ENCODE peak calls at places on chromosomes 3 and 15, in five cellular contexts. One of them, this sample, is unnamed.

GRCh38 chr3:188180114-188180513 is 26.2 kb downstream of the LPP start:
- DNase-seq in IMR-90: no peak
- DNase-seq in SK-N-SH: no peak
- DNase-seq in K562: no peak
- DNase-seq in GM12878: no peak
- DNase-seq in this sample: no peak

GRCh38 chr3:196502775-196503181 is 790 bp downstream of the RNF168 start:
- DNase-seq in IMR-90: peak; percentile 92
- DNase-seq in SK-N-SH: peak; percentile 62
- DNase-seq in K562: peak; percentile 62
- DNase-seq in GM12878: no peak
- DNase-seq in this sample: peak; percentile 39

GRCh38 chr15:25860885-25861866 is 2.0 kb downstream of the ATP10A start:
- DNase-seq in IMR-90: no peak
- DNase-seq in SK-N-SH: no peak
- DNase-seq in K562: no peak
- DNase-seq in GM12878: no peak
- DNase-seq in this sample: no peak

GRCh38 chr3:62376906-62377865 is 3.8 kb upstream of the FEZF2 start:
- DNase-seq in IMR-90: no peak
- DNase-seq in SK-N-SH: peak; percentile 28
- DNase-seq in K562: no peak
- DNase-seq in GM12878: no peak
- DNase-seq in this sample: no peak

GRCh38 chr15:89385596-89386242 is 51.1 kb upstream of the POLG start:
- DNase-seq in IMR-90: no peak
- DNase-seq in SK-N-SH: no peak
- DNase-seq in K562: no peak
- DNase-seq in GM12878: no peak
- DNase-seq in this sample: no peak

GRCh38 chr3:123535580-123535979 is 49.3 kb downstream of the HACD2 start:
- DNase-seq in IMR-90: peak; percentile 75
- DNase-seq in SK-N-SH: no peak
- DNase-seq in K562: no peak
- DNase-seq in GM12878: no peak
- DNase-seq in this sample: no peak

GRCh38 chr15:46315540-46315939 is 680.7 kb downstream of the SQOR start:
- DNase-seq in IMR-90: no peak
- DNase-seq in SK-N-SH: no peak
- DNase-seq in K562: no peak
- DNase-seq in GM12878: no peak
- DNase-seq in this sample: no peak

GRCh38 chr3:186976802-186977201 is 46.5 kb downstream of the ST6GAL1 start:
- DNase-seq in IMR-90: no peak
- DNase-seq in SK-N-SH: no peak
- DNase-seq in K562: no peak
- DNase-seq in GM12878: no peak
- DNase-seq in this sample: no peak

GRCh38 chr3:147797095-147797494 is 387.9 kb downstream of the ZIC1 start:
- DNase-seq in IMR-90: no peak
- DNase-seq in SK-N-SH: no peak
- DNase-seq in K562: no peak
- DNase-seq in GM12878: no peak
- DNase-seq in this sample: no peak

GRCh38 chr15:83163032-83163431 is 44.6 kb downstream of the HDGFL3 start:
- DNase-seq in IMR-90: no peak
- DNase-seq in SK-N-SH: no peak
- DNase-seq in K562: no peak
- DNase-seq in GM12878: no peak
- DNase-seq in this sample: no peak

GRCh38 chr15:56963719-56964118 is 45.3 kb downstream of the TCF12 start:
- DNase-seq in IMR-90: no peak
- DNase-seq in SK-N-SH: no peak
- DNase-seq in K562: no peak
- DNase-seq in GM12878: no peak
- DNase-seq in this sample: no peak

GRCh38 chr15:64224508-64224907 is 61.7 kb upstream of the PPIB start:
- DNase-seq in IMR-90: peak; percentile 66
- DNase-seq in SK-N-SH: peak; percentile 28
- DNase-seq in K562: peak; percentile 73
- DNase-seq in GM12878: no peak
- DNase-seq in this sample: no peak

GRCh38 chr3:142117052-142117451 is 32.3 kb downstream of the TFDP2 start:
- DNase-seq in IMR-90: peak; percentile 8
- DNase-seq in SK-N-SH: no peak
- DNase-seq in K562: no peak
- DNase-seq in GM12878: no peak
- DNase-seq in this sample: no peak

GRCh38 chr3:161284989-161285388 is 63.9 kb downstream of the NMD3 start:
- DNase-seq in IMR-90: peak; percentile 16
- DNase-seq in SK-N-SH: no peak
- DNase-seq in K562: no peak
- DNase-seq in GM12878: no peak
- DNase-seq in this sample: no peak

GRCh38 chr15:26711445-26711844 is 61.4 kb downstream of the GABRB3 start:
- DNase-seq in IMR-90: no peak
- DNase-seq in SK-N-SH: no peak
- DNase-seq in K562: no peak
- DNase-seq in GM12878: no peak
- DNase-seq in this sample: no peak

GRCh38 chr15:98800437-98801233 is 152.3 kb downstream of the IGF1R start:
- DNase-seq in IMR-90: peak; percentile 86
- DNase-seq in SK-N-SH: peak; percentile 44
- DNase-seq in K562: no peak
- DNase-seq in GM12878: no peak
- DNase-seq in this sample: peak; percentile 67

GRCh38 chr15:25770618-25771369 is 92.3 kb downstream of the ATP10A start:
- DNase-seq in IMR-90: no peak
- DNase-seq in SK-N-SH: no peak
- DNase-seq in K562: no peak
- DNase-seq in GM12878: no peak
- DNase-seq in this sample: no peak

GRCh38 chr3:193803288-193803687 is 210.3 kb downstream of the OPA1 start:
- DNase-seq in IMR-90: no peak
- DNase-seq in SK-N-SH: no peak
- DNase-seq in K562: no peak
- DNase-seq in GM12878: no peak
- DNase-seq in this sample: no peak

GRCh38 chr3:187041362-187042061 is 97.8 kb downstream of the RPL39L start:
- DNase-seq in IMR-90: peak; percentile 54
- DNase-seq in SK-N-SH: no peak
- DNase-seq in K562: peak; percentile 81
- DNase-seq in GM12878: no peak
- DNase-seq in this sample: no peak

GRCh38 chr15:101320501-101321052 is 25.5 kb upstream of the SNRPA1 start:
- DNase-seq in IMR-90: peak; percentile 51
- DNase-seq in SK-N-SH: no peak
- DNase-seq in K562: no peak
- DNase-seq in GM12878: no peak
- DNase-seq in this sample: no peak

GRCh38 chr15:93265046-93265658 is 176.1 kb upstream of the RGMA start:
- DNase-seq in IMR-90: no peak
- DNase-seq in SK-N-SH: no peak
- DNase-seq in K562: no peak
- DNase-seq in GM12878: no peak
- DNase-seq in this sample: no peak

GRCh38 chr3:15630646-15631350 is 29.3 kb downstream of the BTD start:
- DNase-seq in IMR-90: peak; percentile 87
- DNase-seq in SK-N-SH: peak; percentile 26
- DNase-seq in K562: peak; percentile 58
- DNase-seq in GM12878: no peak
- DNase-seq in this sample: peak; percentile 58

GRCh38 chr15:50558012-50558411 is 11.5 kb upstream of the USP50 start:
- DNase-seq in IMR-90: no peak
- DNase-seq in SK-N-SH: no peak
- DNase-seq in K562: no peak
- DNase-seq in GM12878: no peak
- DNase-seq in this sample: no peak

GRCh38 chr3:58565621-58566397 is 11.4 kb downstream of the FAM107A start:
- DNase-seq in IMR-90: no peak
- DNase-seq in SK-N-SH: no peak
- DNase-seq in K562: no peak
- DNase-seq in GM12878: no peak
- DNase-seq in this sample: no peak

GRCh38 chr15:90262426-90262825 is 3.0 kb upstream of the NGRN start:
- DNase-seq in IMR-90: no peak
- DNase-seq in SK-N-SH: no peak
- DNase-seq in K562: no peak
- DNase-seq in GM12878: no peak
- DNase-seq in this sample: no peak

GRCh38 chr3:66450389-66451022 is 50.3 kb downstream of the LRIG1 start:
- DNase-seq in IMR-90: peak; percentile 76
- DNase-seq in SK-N-SH: no peak
- DNase-seq in K562: no peak
- DNase-seq in GM12878: no peak
- DNase-seq in this sample: no peak

GRCh38 chr3:129195731-129196256 is 12.1 kb upstream of the CNBP start:
- DNase-seq in IMR-90: peak; percentile 96
- DNase-seq in SK-N-SH: no peak
- DNase-seq in K562: peak; percentile 67
- DNase-seq in GM12878: no peak
- DNase-seq in this sample: no peak

GRCh38 chr3:13888576-13888975 is 8.7 kb upstream of the WNT7A start:
- DNase-seq in IMR-90: no peak
- DNase-seq in SK-N-SH: no peak
- DNase-seq in K562: no peak
- DNase-seq in GM12878: no peak
- DNase-seq in this sample: no peak

GRCh38 chr15:50816191-50816590 is 50.7 kb upstream of the SPPL2A start:
- DNase-seq in IMR-90: no peak
- DNase-seq in SK-N-SH: no peak
- DNase-seq in K562: peak; percentile 29
- DNase-seq in GM12878: no peak
- DNase-seq in this sample: no peak

GRCh38 chr15:43516801-43517353 is 531 bp upstream of the MAP1A start:
- DNase-seq in IMR-90: peak; percentile 68
- DNase-seq in SK-N-SH: peak; percentile 45
- DNase-seq in K562: peak; percentile 20
- DNase-seq in GM12878: no peak
- DNase-seq in this sample: no peak

GRCh38 chr3:34090876-34091275 is 292.4 kb downstream of the PDCD6IP start:
- DNase-seq in IMR-90: no peak
- DNase-seq in SK-N-SH: no peak
- DNase-seq in K562: no peak
- DNase-seq in GM12878: no peak
- DNase-seq in this sample: no peak

GRCh38 chr15:63712828-63713520 is 115.8 kb downstream of the FBXL22 start:
- DNase-seq in IMR-90: no peak
- DNase-seq in SK-N-SH: no peak
- DNase-seq in K562: no peak
- DNase-seq in GM12878: peak; percentile 30
- DNase-seq in this sample: no peak

DNA sequence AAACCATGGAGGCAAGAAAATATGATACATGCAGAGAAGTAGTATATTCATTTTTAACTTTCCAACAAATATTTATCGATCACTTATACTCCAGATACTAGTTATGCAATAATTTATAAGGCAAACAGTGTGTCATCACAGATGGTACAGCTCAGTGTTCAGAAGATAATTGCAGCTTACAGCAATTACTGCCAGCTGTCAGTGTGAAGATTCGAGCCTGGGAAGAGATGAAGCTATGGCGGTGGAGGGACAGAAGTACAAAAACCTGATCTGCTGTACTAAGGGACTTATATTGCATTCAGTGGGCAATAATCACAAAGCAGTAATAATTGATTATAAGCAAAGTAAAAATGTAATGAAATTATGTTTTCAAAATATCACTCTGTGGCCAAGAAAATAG is 170.6 kb upstream of the EPHA3 start:
- DNase-seq in IMR-90: no peak
- DNase-seq in SK-N-SH: no peak
- DNase-seq in K562: no peak
- DNase-seq in GM12878: no peak
- DNase-seq in this sample: no peak
- TF ChIP-seq USF2 in IMR-90: no peak
- TF ChIP-seq USF2 in SK-N-SH: no peak
- TF ChIP-seq USF2 in K562: no peak
- TF ChIP-seq USF2 in GM12878: no peak
- TF ChIP-seq USF2 in this sample: no peak

DNA sequence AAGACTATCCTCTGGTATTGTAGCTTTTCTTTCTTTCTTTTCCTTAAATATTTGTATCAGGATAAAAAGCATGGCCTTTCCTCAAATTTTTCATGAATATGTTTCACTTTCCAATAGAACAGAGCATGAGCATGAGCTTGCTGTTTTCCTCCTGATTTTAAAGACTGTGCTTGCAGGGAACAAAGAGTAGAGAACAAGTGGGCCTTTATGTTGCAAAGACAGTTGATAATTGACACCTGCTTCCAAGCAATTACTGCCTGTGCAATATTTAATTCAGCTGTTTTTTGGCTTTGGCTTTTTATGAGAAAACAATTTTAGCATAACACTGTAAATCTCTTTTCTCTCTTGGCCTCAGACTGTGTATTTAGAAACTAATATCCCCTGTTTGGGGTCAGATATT is 263.6 kb upstream of the AZI2 start:
- DNase-seq in IMR-90: no peak
- DNase-seq in SK-N-SH: no peak
- DNase-seq in K562: no peak
- DNase-seq in GM12878: no peak
- DNase-seq in this sample: no peak
- TF ChIP-seq RCOR1 in IMR-90: no peak
- TF ChIP-seq RCOR1 in SK-N-SH: no peak
- TF ChIP-seq RCOR1 in K562: no peak
- TF ChIP-seq RCOR1 in GM12878: no peak
- TF ChIP-seq RCOR1 in this sample: no peak

DNA sequence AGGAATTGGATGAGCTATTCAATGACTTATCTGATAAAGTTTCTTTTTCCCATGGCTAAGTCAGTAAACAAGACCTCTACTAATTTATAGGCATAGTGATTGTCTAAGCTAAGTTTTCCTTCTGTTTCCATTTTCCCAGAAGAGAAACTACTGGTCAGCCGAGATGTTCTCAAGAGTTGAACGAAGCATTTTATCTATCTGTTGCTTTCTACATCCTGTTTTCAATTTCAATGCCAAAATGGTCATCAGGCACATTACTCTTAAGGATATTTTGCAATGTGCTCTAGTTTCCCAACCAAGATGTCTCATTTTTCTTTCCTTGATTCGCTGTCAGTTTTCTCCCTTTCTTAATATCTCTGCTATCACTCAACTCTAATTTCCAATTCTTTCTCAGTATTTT is 228.7 kb downstream of the MBNL1 start:
- DNase-seq in IMR-90: peak; percentile 24
- DNase-seq in SK-N-SH: no peak
- DNase-seq in K562: no peak
- DNase-seq in GM12878: no peak
- DNase-seq in this sample: no peak
- TF ChIP-seq USF2 in IMR-90: no peak
- TF ChIP-seq USF2 in SK-N-SH: no peak
- TF ChIP-seq USF2 in K562: no peak
- TF ChIP-seq USF2 in GM12878: no peak
- TF ChIP-seq USF2 in this sample: no peak

DNA sequence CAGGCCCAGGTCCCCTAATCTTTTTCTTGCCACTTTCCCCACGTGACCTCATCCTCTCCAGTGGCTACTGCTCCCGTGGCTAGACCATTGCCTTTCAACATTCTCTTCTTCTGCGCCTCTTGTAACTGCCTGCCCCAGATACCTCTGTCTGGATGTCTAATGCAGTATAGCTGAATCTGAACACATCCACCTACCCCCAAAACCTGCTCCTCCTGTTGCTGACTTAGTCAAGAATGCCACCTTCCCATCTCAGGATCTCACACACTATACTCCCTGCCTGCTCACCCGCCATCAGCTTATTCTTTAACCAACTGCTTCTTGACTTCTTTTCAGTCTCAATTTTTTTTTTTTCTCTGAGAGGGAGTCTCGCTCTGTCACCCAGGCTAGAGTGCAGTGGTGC is 5.1 kb downstream of the GPX1 start:
- DNase-seq in IMR-90: no peak
- DNase-seq in SK-N-SH: no peak
- DNase-seq in K562: no peak
- DNase-seq in GM12878: no peak
- DNase-seq in this sample: no peak
- TF ChIP-seq RCOR1 in IMR-90: no peak
- TF ChIP-seq RCOR1 in SK-N-SH: no peak
- TF ChIP-seq RCOR1 in K562: no peak
- TF ChIP-seq RCOR1 in GM12878: no peak
- TF ChIP-seq RCOR1 in this sample: no peak